ENCODE peak calls at places on chromosome 3, in ten cellular contexts. One of them, this sample, is unnamed.

GRCh38 chr3:187738400-187739124 is 6.7 kb downstream of the BCL6 start:
- DNase-seq in GM23248: peak; percentile 96
- DNase-seq in RWPE2: peak; percentile 89
- DNase-seq in breast epithelium: peak; percentile 87
- DNase-seq in neuronal stem cell: peak; percentile 88
- DNase-seq in sigmoid colon: peak; percentile 97
- DNase-seq in mucosa of descending colon: peak; percentile 91
- DNase-seq in GM06990: no peak
- DNase-seq in astrocyte of the spinal cord: peak; percentile 92
- DNase-seq in naive thymus-derived CD4-positive, alpha-beta T cell: peak; percentile 39
- DNase-seq in this sample: peak; percentile 78

GRCh38 chr3:197327701-197328100 is 29.3 kb upstream of the DLG1 start:
- DNase-seq in GM06990: no peak
- DNase-seq in astrocyte of the spinal cord: peak; percentile 40
- DNase-seq in breast epithelium: no peak
- DNase-seq in RWPE2: no peak
- DNase-seq in GM23248: peak; percentile 40
- DNase-seq in neuronal stem cell: no peak
- DNase-seq in naive thymus-derived CD4-positive, alpha-beta T cell: no peak
- DNase-seq in sigmoid colon: no peak
- DNase-seq in mucosa of descending colon: peak; percentile 11
- DNase-seq in this sample: peak; percentile 20

GRCh38 chr3:125606291-125606690 is 11.0 kb upstream of the OSBPL11 start:
- DNase-seq in GM23248: no peak
- DNase-seq in mucosa of descending colon: no peak
- DNase-seq in sigmoid colon: no peak
- DNase-seq in RWPE2: no peak
- DNase-seq in neuronal stem cell: no peak
- DNase-seq in astrocyte of the spinal cord: no peak
- DNase-seq in naive thymus-derived CD4-positive, alpha-beta T cell: no peak
- DNase-seq in breast epithelium: no peak
- DNase-seq in GM06990: no peak
- DNase-seq in this sample: no peak

GRCh38 chr3:159779883-159780282 is 208.8 kb upstream of the IL12A start:
- DNase-seq in breast epithelium: no peak
- DNase-seq in naive thymus-derived CD4-positive, alpha-beta T cell: no peak
- DNase-seq in sigmoid colon: no peak
- DNase-seq in neuronal stem cell: no peak
- DNase-seq in RWPE2: no peak
- DNase-seq in GM23248: peak; percentile 32
- DNase-seq in mucosa of descending colon: no peak
- DNase-seq in GM06990: no peak
- DNase-seq in astrocyte of the spinal cord: no peak
- DNase-seq in this sample: no peak

GRCh38 chr3:98914210-98915080 is 12.9 kb upstream of the DCBLD2 start:
- DNase-seq in naive thymus-derived CD4-positive, alpha-beta T cell: no peak
- DNase-seq in sigmoid colon: no peak
- DNase-seq in GM23248: no peak
- DNase-seq in astrocyte of the spinal cord: peak; percentile 28
- DNase-seq in GM06990: no peak
- DNase-seq in RWPE2: peak; percentile 69
- DNase-seq in mucosa of descending colon: no peak
- DNase-seq in neuronal stem cell: no peak
- DNase-seq in breast epithelium: no peak
- DNase-seq in this sample: no peak

GRCh38 chr3:141236351-141236750 is 4.7 kb downstream of the PXYLP1 start:
- DNase-seq in mucosa of descending colon: no peak
- DNase-seq in GM06990: no peak
- DNase-seq in naive thymus-derived CD4-positive, alpha-beta T cell: no peak
- DNase-seq in breast epithelium: no peak
- DNase-seq in GM23248: no peak
- DNase-seq in sigmoid colon: no peak
- DNase-seq in neuronal stem cell: no peak
- DNase-seq in astrocyte of the spinal cord: no peak
- DNase-seq in RWPE2: no peak
- DNase-seq in this sample: peak; percentile 79

GRCh38 chr3:8755097-8755496 is 14.3 kb downstream of the OXTR start:
- DNase-seq in breast epithelium: no peak
- DNase-seq in sigmoid colon: no peak
- DNase-seq in mucosa of descending colon: no peak
- DNase-seq in neuronal stem cell: no peak
- DNase-seq in naive thymus-derived CD4-positive, alpha-beta T cell: no peak
- DNase-seq in RWPE2: no peak
- DNase-seq in GM23248: no peak
- DNase-seq in astrocyte of the spinal cord: no peak
- DNase-seq in GM06990: no peak
- DNase-seq in this sample: no peak

GRCh38 chr3:138394156-138394555 is 40.3 kb upstream of the ESYT3 start:
- DNase-seq in sigmoid colon: no peak
- DNase-seq in astrocyte of the spinal cord: no peak
- DNase-seq in naive thymus-derived CD4-positive, alpha-beta T cell: no peak
- DNase-seq in mucosa of descending colon: no peak
- DNase-seq in breast epithelium: no peak
- DNase-seq in GM23248: no peak
- DNase-seq in GM06990: no peak
- DNase-seq in neuronal stem cell: no peak
- DNase-seq in RWPE2: no peak
- DNase-seq in this sample: no peak

GRCh38 chr3:156750191-156750873 is 75.8 kb upstream of the LEKR1 start:
- DNase-seq in GM23248: peak; percentile 76
- DNase-seq in RWPE2: no peak
- DNase-seq in sigmoid colon: no peak
- DNase-seq in naive thymus-derived CD4-positive, alpha-beta T cell: no peak
- DNase-seq in GM06990: no peak
- DNase-seq in neuronal stem cell: no peak
- DNase-seq in breast epithelium: no peak
- DNase-seq in astrocyte of the spinal cord: peak; percentile 59
- DNase-seq in mucosa of descending colon: no peak
- DNase-seq in this sample: no peak

GRCh38 chr3:21954709-21955108 is 203.7 kb upstream of the ZNF385D start:
- DNase-seq in neuronal stem cell: no peak
- DNase-seq in sigmoid colon: no peak
- DNase-seq in RWPE2: no peak
- DNase-seq in astrocyte of the spinal cord: peak; percentile 78
- DNase-seq in GM23248: peak; percentile 89
- DNase-seq in breast epithelium: no peak
- DNase-seq in GM06990: no peak
- DNase-seq in naive thymus-derived CD4-positive, alpha-beta T cell: no peak
- DNase-seq in mucosa of descending colon: no peak
- DNase-seq in this sample: no peak

GRCh38 chr3:147360936-147361670 is 45.2 kb downstream of the ZIC4 start:
- DNase-seq in GM23248: peak; percentile 44
- DNase-seq in RWPE2: no peak
- DNase-seq in GM06990: no peak
- DNase-seq in neuronal stem cell: no peak
- DNase-seq in naive thymus-derived CD4-positive, alpha-beta T cell: no peak
- DNase-seq in sigmoid colon: no peak
- DNase-seq in mucosa of descending colon: no peak
- DNase-seq in astrocyte of the spinal cord: peak; percentile 43
- DNase-seq in breast epithelium: no peak
- DNase-seq in this sample: peak; percentile 19

GRCh38 chr3:147943265-147943945 is 534.2 kb downstream of the ZIC1 start:
- DNase-seq in GM23248: peak; percentile 91
- DNase-seq in RWPE2: no peak
- DNase-seq in sigmoid colon: no peak
- DNase-seq in mucosa of descending colon: no peak
- DNase-seq in GM06990: no peak
- DNase-seq in neuronal stem cell: no peak
- DNase-seq in breast epithelium: no peak
- DNase-seq in naive thymus-derived CD4-positive, alpha-beta T cell: no peak
- DNase-seq in astrocyte of the spinal cord: peak; percentile 94
- DNase-seq in this sample: no peak

GRCh38 chr3:57006949-57007419 is 53.5 kb upstream of the SPATA12 start:
- DNase-seq in mucosa of descending colon: no peak
- DNase-seq in astrocyte of the spinal cord: no peak
- DNase-seq in naive thymus-derived CD4-positive, alpha-beta T cell: no peak
- DNase-seq in neuronal stem cell: no peak
- DNase-seq in sigmoid colon: peak; percentile 77
- DNase-seq in RWPE2: no peak
- DNase-seq in GM23248: peak; percentile 65
- DNase-seq in GM06990: no peak
- DNase-seq in breast epithelium: no peak
- DNase-seq in this sample: no peak

GRCh38 chr3:180073561-180073960 is 36.8 kb upstream of the PEX5L start:
- DNase-seq in mucosa of descending colon: no peak
- DNase-seq in astrocyte of the spinal cord: no peak
- DNase-seq in neuronal stem cell: no peak
- DNase-seq in breast epithelium: no peak
- DNase-seq in RWPE2: no peak
- DNase-seq in GM23248: no peak
- DNase-seq in sigmoid colon: no peak
- DNase-seq in naive thymus-derived CD4-positive, alpha-beta T cell: no peak
- DNase-seq in GM06990: no peak
- DNase-seq in this sample: no peak

GRCh38 chr3:19013879-19014278 is 134.4 kb upstream of the KCNH8 start:
- DNase-seq in mucosa of descending colon: no peak
- DNase-seq in RWPE2: no peak
- DNase-seq in breast epithelium: no peak
- DNase-seq in sigmoid colon: no peak
- DNase-seq in astrocyte of the spinal cord: no peak
- DNase-seq in GM23248: no peak
- DNase-seq in naive thymus-derived CD4-positive, alpha-beta T cell: no peak
- DNase-seq in GM06990: no peak
- DNase-seq in neuronal stem cell: no peak
- DNase-seq in this sample: no peak

GRCh38 chr3:184133840-184134745 is 1.1 kb upstream of the EIF2B5 start:
- DNase-seq in breast epithelium: peak; percentile 80
- DNase-seq in naive thymus-derived CD4-positive, alpha-beta T cell: no peak
- DNase-seq in sigmoid colon: peak; percentile 92
- DNase-seq in neuronal stem cell: peak; percentile 59
- DNase-seq in GM06990: peak; percentile 73
- DNase-seq in astrocyte of the spinal cord: peak; percentile 73
- DNase-seq in GM23248: peak; percentile 93
- DNase-seq in RWPE2: peak; percentile 86
- DNase-seq in mucosa of descending colon: peak; percentile 90
- DNase-seq in this sample: peak; percentile 6

GRCh38 chr3:130533247-130533646 is 16.3 kb downstream of the COL6A6 start:
- DNase-seq in mucosa of descending colon: no peak
- DNase-seq in astrocyte of the spinal cord: no peak
- DNase-seq in neuronal stem cell: no peak
- DNase-seq in sigmoid colon: no peak
- DNase-seq in GM23248: peak; percentile 13
- DNase-seq in GM06990: no peak
- DNase-seq in breast epithelium: no peak
- DNase-seq in naive thymus-derived CD4-positive, alpha-beta T cell: no peak
- DNase-seq in RWPE2: no peak
- DNase-seq in this sample: no peak

GRCh38 chr3:11835028-11835639 is 11.6 kb downstream of the TAMM41 start:
- DNase-seq in mucosa of descending colon: no peak
- DNase-seq in GM06990: no peak
- DNase-seq in astrocyte of the spinal cord: peak; percentile 47
- DNase-seq in naive thymus-derived CD4-positive, alpha-beta T cell: no peak
- DNase-seq in breast epithelium: no peak
- DNase-seq in GM23248: peak; percentile 58
- DNase-seq in sigmoid colon: no peak
- DNase-seq in neuronal stem cell: no peak
- DNase-seq in RWPE2: no peak
- DNase-seq in this sample: no peak

DNA sequence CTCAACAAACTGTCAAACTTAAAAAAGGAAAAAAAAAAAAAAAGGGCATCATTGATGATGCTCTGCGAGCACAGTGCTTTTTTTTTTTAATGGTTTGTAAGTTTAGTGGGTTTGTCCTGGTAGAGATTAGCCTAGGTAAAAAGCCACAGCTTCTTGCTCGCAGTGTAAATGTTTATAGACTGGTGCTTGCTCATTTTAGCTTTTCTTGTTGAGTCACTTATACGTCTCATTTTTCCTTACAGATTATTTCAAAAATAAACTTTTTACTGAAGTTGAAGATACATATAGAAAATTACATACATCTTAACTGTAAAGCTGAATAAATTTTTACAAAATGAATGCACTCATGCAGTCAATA is 16.5 kb upstream of the TRA2B start:
- DNase-seq in mucosa of descending colon: no peak
- DNase-seq in sigmoid colon: no peak
- DNase-seq in naive thymus-derived CD4-positive, alpha-beta T cell: no peak
- DNase-seq in GM06990: no peak
- DNase-seq in breast epithelium: no peak
- DNase-seq in astrocyte of the spinal cord: no peak
- DNase-seq in neuronal stem cell: no peak
- DNase-seq in RWPE2: no peak
- DNase-seq in GM23248: no peak
- DNase-seq in this sample: no peak
- H3K4me3 ChIP-seq in mucosa of descending colon: no peak overlapping the region
- H3K4me3 ChIP-seq in sigmoid colon: no peak overlapping the region
- H3K4me3 ChIP-seq in naive thymus-derived CD4-positive, alpha-beta T cell: no peak overlapping the region
- H3K4me3 ChIP-seq in GM06990: no peak overlapping the region
- H3K4me3 ChIP-seq in breast epithelium: no peak overlapping the region
- H3K4me3 ChIP-seq in astrocyte of the spinal cord: no peak overlapping the region
- H3K4me3 ChIP-seq in neuronal stem cell: no peak overlapping the region
- H3K4me3 ChIP-seq in RWPE2: no peak overlapping the region
- H3K4me3 ChIP-seq in GM23248: no peak overlapping the region
- H3K4me3 ChIP-seq in this sample: no peak overlapping the region

GRCh38 chr3:121584418-121584817 is 8.8 kb upstream of the FBXO40 start:
- DNase-seq in GM06990: no peak
- DNase-seq in RWPE2: no peak
- DNase-seq in neuronal stem cell: no peak
- DNase-seq in mucosa of descending colon: no peak
- DNase-seq in astrocyte of the spinal cord: no peak
- DNase-seq in sigmoid colon: no peak
- DNase-seq in naive thymus-derived CD4-positive, alpha-beta T cell: no peak
- DNase-seq in breast epithelium: no peak
- DNase-seq in GM23248: no peak
- DNase-seq in this sample: no peak
- H3K4me3 ChIP-seq in GM06990: no peak overlapping the region
- H3K4me3 ChIP-seq in RWPE2: no peak overlapping the region
- H3K4me3 ChIP-seq in neuronal stem cell: no peak overlapping the region
- H3K4me3 ChIP-seq in mucosa of descending colon: no peak overlapping the region
- H3K4me3 ChIP-seq in astrocyte of the spinal cord: no peak overlapping the region
- H3K4me3 ChIP-seq in sigmoid colon: no peak overlapping the region
- H3K4me3 ChIP-seq in naive thymus-derived CD4-positive, alpha-beta T cell: no peak overlapping the region
- H3K4me3 ChIP-seq in breast epithelium: no peak overlapping the region
- H3K4me3 ChIP-seq in GM23248: no peak overlapping the region
- H3K4me3 ChIP-seq in this sample: no peak overlapping the region

DNA sequence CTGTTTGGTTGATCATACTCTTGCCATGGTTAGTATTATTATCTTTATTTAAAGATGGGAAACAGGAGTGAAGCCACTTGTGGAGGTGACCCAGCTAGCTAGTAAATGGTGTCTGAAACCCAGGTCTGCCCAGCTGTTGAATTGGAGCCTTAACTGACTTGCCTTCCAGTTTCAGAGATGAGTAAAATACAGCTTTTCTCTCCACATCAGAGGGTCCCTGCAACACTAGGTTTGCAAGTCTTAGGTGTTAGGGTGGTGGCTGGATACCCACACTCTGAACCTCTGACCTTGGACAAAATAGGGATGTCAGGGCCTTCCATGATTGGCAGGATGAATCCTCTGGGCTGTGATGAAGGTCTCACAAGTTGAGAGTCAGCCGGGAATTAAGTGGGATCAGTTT is 4.1 kb downstream of the FLNB start:
- DNase-seq in naive thymus-derived CD4-positive, alpha-beta T cell: no peak
- DNase-seq in mucosa of descending colon: no peak
- DNase-seq in astrocyte of the spinal cord: no peak
- DNase-seq in sigmoid colon: no peak
- DNase-seq in RWPE2: no peak
- DNase-seq in breast epithelium: no peak
- DNase-seq in GM06990: peak; percentile 43
- DNase-seq in neuronal stem cell: no peak
- DNase-seq in GM23248: no peak
- DNase-seq in this sample: no peak
- H3K4me3 ChIP-seq in naive thymus-derived CD4-positive, alpha-beta T cell: no peak overlapping the region
- H3K4me3 ChIP-seq in mucosa of descending colon: no peak overlapping the region
- H3K4me3 ChIP-seq in astrocyte of the spinal cord: no peak overlapping the region
- H3K4me3 ChIP-seq in sigmoid colon: no peak overlapping the region
- H3K4me3 ChIP-seq in RWPE2: peak overlapping the region; percentile 77
- H3K4me3 ChIP-seq in breast epithelium: no peak overlapping the region
- H3K4me3 ChIP-seq in GM06990: no peak overlapping the region
- H3K4me3 ChIP-seq in neuronal stem cell: no peak overlapping the region
- H3K4me3 ChIP-seq in GM23248: no peak overlapping the region
- H3K4me3 ChIP-seq in this sample: no peak overlapping the region

GRCh38 chr3:165984589-165984988 is 147.4 kb upstream of the BCHE start:
- DNase-seq in astrocyte of the spinal cord: no peak
- DNase-seq in GM06990: no peak
- DNase-seq in mucosa of descending colon: no peak
- DNase-seq in RWPE2: no peak
- DNase-seq in breast epithelium: no peak
- DNase-seq in neuronal stem cell: no peak
- DNase-seq in GM23248: no peak
- DNase-seq in naive thymus-derived CD4-positive, alpha-beta T cell: no peak
- DNase-seq in sigmoid colon: no peak
- DNase-seq in this sample: no peak
- H3K4me3 ChIP-seq in astrocyte of the spinal cord: no peak overlapping the region
- H3K4me3 ChIP-seq in GM06990: no peak overlapping the region
- H3K4me3 ChIP-seq in mucosa of descending colon: no peak overlapping the region
- H3K4me3 ChIP-seq in RWPE2: no peak overlapping the region
- H3K4me3 ChIP-seq in breast epithelium: no peak overlapping the region
- H3K4me3 ChIP-seq in neuronal stem cell: no peak overlapping the region
- H3K4me3 ChIP-seq in GM23248: no peak overlapping the region
- H3K4me3 ChIP-seq in naive thymus-derived CD4-positive, alpha-beta T cell: no peak overlapping the region
- H3K4me3 ChIP-seq in sigmoid colon: no peak overlapping the region
- H3K4me3 ChIP-seq in this sample: no peak overlapping the region

This sample was measured in Jurkat, Clone E6-1.